ENCODE peak calls at places on chromosome 21, in five cellular contexts. A is progenitor cell of endocrine pancreas; W is SK-N-MC; D is stimulated activated CD4-positive, alpha-beta T cell treated with anti-CD3 and anti-CD28 coated beads, Interleukin-15, amount 100 ng/mL, for 24 hours; O is Right ventricle myocardium superior. H is an unnamed sample.

GRCh38 chr21:41478319-41479177 is 29.4 kb downstream of the TMPRSS2 start:
- DNase-seq in W (no peak), D (no peak), O (no peak), A (no peak), H (peak)

GRCh38 chr21:15848632-15849031 is 118.8 kb downstream of the USP25 start:
- DNase-seq in O (no peak), A (no peak), D (no peak), W (no peak), H (no peak)

GRCh38 chr21:35198982-35199732 is 150.1 kb upstream of the RUNX1 start:
- DNase-seq in O (no peak), W (no peak), A (no peak), D (no peak), H (no peak)

GRCh38 chr21:36429672-36430546 is 44.7 kb downstream of the CHAF1B start:
- DNase-seq in W (no peak), O (peak), D (peak), A (peak), H (peak)

GRCh38 chr21:45818276-45818903 is 163.2 kb upstream of the COL6A1 start:
- DNase-seq in A (no peak), O (no peak), D (peak), W (no peak), H (no peak)

GRCh38 chr21:41428311-41428710 is 2.3 kb downstream of the MX1 start:
- DNase-seq in W (no peak), D (no peak), O (no peak), A (no peak), H (no peak)

GRCh38 chr21:36567216-36567917 is 87.4 kb upstream of the CLDN14 start:
- DNase-seq in D (no peak), W (peak), O (no peak), A (no peak), H (no peak)

GRCh38 chr21:26513212-26513611 is 59.9 kb downstream of the CYYR1 start:
- DNase-seq in O (no peak), A (no peak), D (no peak), W (no peak), H (no peak)

GRCh38 chr21:26443867-26444266 is 129.2 kb downstream of the CYYR1 start:
- DNase-seq in A (no peak), W (no peak), O (no peak), D (no peak), H (no peak)

GRCh38 chr21:45819478-45820170 is 161.9 kb upstream of the COL6A1 start:
- DNase-seq in W (no peak), D (no peak), A (no peak), O (no peak), H (no peak)

GRCh38 chr21:14243461-14243860 is 27.5 kb downstream of the RBM11 start:
- DNase-seq in A (no peak), W (peak), D (no peak), O (no peak), H (no peak)

GRCh38 chr21:38075833-38076567 is 159.7 kb upstream of the KCNJ6 start:
- DNase-seq in D (no peak), W (no peak), A (no peak), O (no peak), H (no peak)

GRCh38 chr21:21230672-21231071 is 232.5 kb downstream of the NCAM2 start:
- DNase-seq in A (no peak), W (no peak), D (no peak), O (no peak), H (no peak)

GRCh38 chr21:30408782-30409494 is 13.1 kb downstream of the KRTAP13-1 start:
- DNase-seq in A (peak), D (peak), W (peak), O (peak), H (peak)

GRCh38 chr21:42255038-42255601 is 36.2 kb downstream of the ABCG1 start:
- DNase-seq in W (no peak), A (no peak), D (no peak), O (peak), H (no peak)

GRCh38 chr21:45443595-45444181 is 38.7 kb downstream of the COL18A1 start:
- DNase-seq in O (peak), D (no peak), A (no peak), W (no peak), H (no peak)

GRCh38 chr21:39094847-39095525 is 88.3 kb downstream of the PSMG1 start:
- DNase-seq in W (no peak), D (no peak), A (no peak), O (no peak), H (peak)

GRCh38 chr21:38853421-38853919 is 47.7 kb downstream of the ETS2 start:
- DNase-seq in D (no peak), W (no peak), A (no peak), O (no peak), H (peak)

GRCh38 chr21:46024983-46025860 is 43.7 kb downstream of the COL6A1 start:
- DNase-seq in O (no peak), W (no peak), A (no peak), D (no peak), H (no peak)

GRCh38 chr21:25964009-25964408 is 206.6 kb downstream of the APP start:
- DNase-seq in O (no peak), A (no peak), W (no peak), D (no peak), H (no peak)

GRCh38 chr21:42545745-42546144 is 32.1 kb downstream of the SLC37A1 start:
- DNase-seq in O (no peak), D (no peak), A (no peak), W (no peak), H (no peak)

GRCh38 chr21:44054710-44055109 is 42.6 kb downstream of the TRAPPC10 start:
- DNase-seq in W (no peak), D (no peak), A (no peak), O (no peak), H (no peak)

GRCh38 chr21:39094087-39094785 is 89.0 kb downstream of the PSMG1 start:
- DNase-seq in D (no peak), O (no peak), A (no peak), W (no peak), H (no peak)

GRCh38 chr21:42997053-42997452 is 22.7 kb downstream of the PKNOX1 start:
- DNase-seq in A (no peak), W (no peak), O (peak), D (no peak), H (no peak)

GRCh38 chr21:42056996-42057689 is 14.0 kb upstream of the UMODL1 start:
- DNase-seq in D (no peak), W (no peak), O (peak), A (peak), H (peak)

GRCh38 chr21:32212116-32212515 is 66.7 kb downstream of the MIS18A start:
- DNase-seq in A (no peak), W (no peak), D (no peak), O (no peak), H (no peak)

GRCh38 chr21:37047079-37047478 is 25.8 kb downstream of the PIGP start:
- DNase-seq in A (no peak), O (no peak), D (no peak), W (no peak), H (peak)

H was measured in Caco-2.